ENCODE peak calls at places on chromosomes 4 and X, in four cellular contexts. M, X, O and Q are unnamed samples.

GRCh38 chr4:112423591-112423990 is 92.4 kb downstream of the NEUROG2 start:
- DNase-seq in M (no peak), X (no peak), O (no peak), Q (no peak)

GRCh38 chrX:108261541-108262218 is 170.1 kb downstream of the ATG4A start:
- DNase-seq in M (no peak), X (no peak), O (no peak), Q (no peak)

GRCh38 chr4:114384629-114385028 is 214.0 kb upstream of the UGT8 start:
- DNase-seq in M (peak), X (no peak), O (no peak), Q (peak)

GRCh38 chrX:50920132-50920531 is 9.6 kb downstream of the BMP15 start:
- DNase-seq in M (peak), X (peak), O (no peak), Q (peak)

GRCh38 chr4:147498031-147498700 is 17.3 kb downstream of the EDNRA start:
- DNase-seq in M (no peak), X (no peak), O (no peak), Q (peak)

GRCh38 chr4:74252933-74253332 is 55.3 kb upstream of the EPGN start:
- DNase-seq in M (no peak), X (no peak), O (no peak), Q (no peak)

GRCh38 chr4:52051615-52052474 is 741 bp downstream of the SPATA18 start:
- DNase-seq in M (peak), X (peak), O (peak), Q (peak)

GRCh38 chrX:131040781-131041180 is 17.4 kb upstream of the ARHGAP36 start:
- DNase-seq in M (no peak), X (no peak), O (no peak), Q (no peak)

GRCh38 chr4:102196221-102196620 is 149.1 kb downstream of the SLC39A8 start:
- DNase-seq in M (no peak), X (no peak), O (no peak), Q (no peak)

GRCh38 chrX:152897216-152898144 is at the start of gene ZNF185:
- DNase-seq in M (peak), X (peak), O (peak), Q (peak)

GRCh38 chrX:6852869-6853268 is 294.6 kb upstream of the STS start:
- DNase-seq in M (no peak), X (no peak), O (no peak), Q (no peak)

GRCh38 chrX:154761977-154762528 is 611 bp upstream of the DKC1 start:
- DNase-seq in M (peak), X (no peak), O (no peak), Q (no peak)
- H2BK5ac ChIP-seq in M (peak), X (no peak), O (no peak), Q (no peak)

GRCh38 chr4:184548321-184548650 is 73.9 kb upstream of the IRF2 start:
- DNase-seq in M (no peak), X (no peak), O (no peak), Q (no peak)
- H2BK5ac ChIP-seq in M (no peak), X (no peak), O (no peak), Q (no peak)

GRCh38 chrX:3815896-3816664 is 102.6 kb upstream of the PRKX start:
- DNase-seq in M (peak), X (peak), O (peak), Q (peak)

GRCh38 chrX:3807906-3808305 is 94.5 kb upstream of the PRKX start:
- DNase-seq in M (no peak), X (no peak), O (no peak), Q (no peak)

GRCh38 chrX:3806630-3807029 is 93.2 kb upstream of the PRKX start:
- DNase-seq in M (no peak), X (no peak), O (no peak), Q (no peak)

GRCh38 chrX:3811331-3812311 is 98.2 kb upstream of the PRKX start:
- DNase-seq in M (no peak), X (no peak), O (no peak), Q (no peak)
- H2BK5ac ChIP-seq in M (no peak), X (no peak), O (no peak), Q (no peak)

GRCh38 chr4:137650051-137650450 is 117.8 kb upstream of the PCDH18 start:
- DNase-seq in M (no peak), X (no peak), O (no peak), Q (no peak)
- H2BK5ac ChIP-seq in M (no peak), X (no peak), O (no peak), Q (no peak)

GRCh38 chr4:137106733-137107132 is 425.6 kb downstream of the PCDH18 start:
- DNase-seq in M (no peak), X (no peak), O (no peak), Q (no peak)
- H2BK5ac ChIP-seq in M (no peak), X (no peak), O (no peak), Q (no peak)

GRCh38 chr4:156591679-156592078 is 379.9 kb downstream of the PDGFC start:
- DNase-seq in M (no peak), X (no peak), O (no peak), Q (no peak)
- H2BK5ac ChIP-seq in M (no peak), X (no peak), O (no peak), Q (no peak)

DNA sequence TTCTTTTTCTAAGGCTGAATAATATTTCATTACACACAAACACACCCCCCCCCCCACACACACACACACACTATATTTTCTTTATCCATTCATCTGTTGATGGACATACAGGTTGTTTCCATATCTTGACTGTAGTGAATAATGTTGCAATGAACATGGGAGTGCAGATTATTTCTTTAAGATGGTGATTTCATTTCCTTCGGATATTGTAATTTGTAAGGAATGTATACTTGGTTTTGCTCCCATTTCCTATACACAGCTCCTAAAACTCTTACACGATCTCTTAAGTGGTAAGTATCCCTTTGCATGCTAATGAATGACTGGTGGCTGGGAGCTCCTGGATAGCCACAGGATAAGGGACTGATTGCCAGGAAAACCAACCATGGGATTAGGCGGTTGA is 14.7 kb upstream of the RBMXL3 start:
- DNase-seq in M (peak), X (no peak), O (no peak), Q (no peak)
- H2BK5ac ChIP-seq in M (no peak), X (no peak), O (no peak), Q (no peak)

GRCh38 chr4:76952071-76952470 is 2.5 kb downstream of the SEPTIN11 start:
- DNase-seq in M (no peak), X (no peak), O (no peak), Q (no peak)

GRCh38 chr4:76950052-76950845 is 697 bp downstream of the SEPTIN11 start:
- DNase-seq in M (peak), X (peak), O (no peak), Q (peak)

GRCh38 chr4:76952631-76953587 is 3.4 kb downstream of the SEPTIN11 start:
- DNase-seq in M (no peak), X (no peak), O (no peak), Q (no peak)

GRCh38 chr4:76950846-76951321 is 1.3 kb downstream of the SEPTIN11 start:
- DNase-seq in M (peak), X (no peak), O (peak), Q (peak)

GRCh38 chr4:76951333-76952033 is 1.9 kb downstream of the SEPTIN11 start:
- DNase-seq in M (no peak), X (no peak), O (no peak), Q (no peak)
- H2BK5ac ChIP-seq in M (no peak), X (no peak), O (no peak), Q (no peak)

GRCh38 chr4:2339458-2340271 is 77.8 kb upstream of the MXD4 start:
- DNase-seq in M (no peak), X (no peak), O (peak), Q (no peak)
- H2BK5ac ChIP-seq in M (no peak), X (peak), O (no peak), Q (no peak)

GRCh38 chr4:7691992-7692391 is 247.7 kb downstream of the AFAP1 start:
- DNase-seq in M (no peak), X (no peak), O (no peak), Q (no peak)

GRCh38 chr4:7687796-7688195 is 251.9 kb downstream of the AFAP1 start:
- DNase-seq in M (no peak), X (no peak), O (no peak), Q (no peak)

GRCh38 chr4:7692451-7693236 is 247.0 kb downstream of the AFAP1 start:
- DNase-seq in M (no peak), X (no peak), O (no peak), Q (no peak)

GRCh38 chr4:7691061-7691460 is 248.6 kb downstream of the AFAP1 start:
- DNase-seq in M (no peak), X (no peak), O (no peak), Q (no peak)

GRCh38 chr4:7689773-7690693 is 249.6 kb downstream of the AFAP1 start:
- DNase-seq in M (no peak), X (no peak), O (no peak), Q (no peak)
- H2BK5ac ChIP-seq in M (no peak), X (no peak), O (no peak), Q (no peak)